ENCODE peak calls at places on chromosomes 6 and 20, in nine cellular contexts. One of them, this sample, is unnamed.

GRCh38 chr20:22058746-22059145 is 353.3 kb downstream of the PAX1 start:
- DNase-seq in AG04449: no peak
- DNase-seq in IMR-90: no peak
- DNase-seq in AG10803: no peak
- DNase-seq in A549: no peak
- DNase-seq in fibroblast of villous mesenchyme: no peak
- DNase-seq in right lobe of liver: no peak
- DNase-seq in cardiac muscle cell: no peak
- DNase-seq in foreskin fibroblast: no peak
- DNase-seq in this sample: no peak

GRCh38 chr6:89023591-89024441 is 56.7 kb upstream of the PNRC1 start:
- DNase-seq in AG04449: no peak
- DNase-seq in IMR-90: no peak
- DNase-seq in AG10803: no peak
- DNase-seq in A549: no peak
- DNase-seq in fibroblast of villous mesenchyme: peak
- DNase-seq in right lobe of liver: no peak
- DNase-seq in cardiac muscle cell: peak
- DNase-seq in foreskin fibroblast: peak
- DNase-seq in this sample: no peak

GRCh38 chr20:59385461-59385860 is 85.0 kb downstream of the EDN3 start:
- DNase-seq in AG04449: no peak
- DNase-seq in IMR-90: no peak
- DNase-seq in AG10803: no peak
- DNase-seq in A549: peak
- DNase-seq in fibroblast of villous mesenchyme: no peak
- DNase-seq in right lobe of liver: no peak
- DNase-seq in cardiac muscle cell: no peak
- DNase-seq in foreskin fibroblast: no peak
- DNase-seq in this sample: no peak

GRCh38 chr6:149903938-149904611 is 6.2 kb upstream of the RAET1E start:
- DNase-seq in AG04449: no peak
- DNase-seq in IMR-90: no peak
- DNase-seq in AG10803: no peak
- DNase-seq in A549: no peak
- DNase-seq in fibroblast of villous mesenchyme: no peak
- DNase-seq in right lobe of liver: no peak
- DNase-seq in cardiac muscle cell: no peak
- DNase-seq in foreskin fibroblast: no peak
- DNase-seq in this sample: peak

GRCh38 chr6:90202156-90202555 is 94.5 kb downstream of the BACH2 start:
- DNase-seq in AG04449: no peak
- DNase-seq in IMR-90: no peak
- DNase-seq in AG10803: no peak
- DNase-seq in A549: no peak
- DNase-seq in fibroblast of villous mesenchyme: no peak
- DNase-seq in right lobe of liver: no peak
- DNase-seq in cardiac muscle cell: no peak
- DNase-seq in foreskin fibroblast: no peak
- DNase-seq in this sample: no peak

GRCh38 chr20:8579060-8579459 is 447.0 kb downstream of the PLCB1 start:
- DNase-seq in AG04449: no peak
- DNase-seq in IMR-90: no peak
- DNase-seq in AG10803: peak
- DNase-seq in A549: no peak
- DNase-seq in fibroblast of villous mesenchyme: no peak
- DNase-seq in right lobe of liver: no peak
- DNase-seq in cardiac muscle cell: no peak
- DNase-seq in foreskin fibroblast: no peak
- DNase-seq in this sample: no peak

GRCh38 chr20:10322073-10323012 is 103.7 kb downstream of the SNAP25 start:
- DNase-seq in AG04449: no peak
- DNase-seq in IMR-90: no peak
- DNase-seq in AG10803: no peak
- DNase-seq in A549: no peak
- DNase-seq in fibroblast of villous mesenchyme: peak
- DNase-seq in right lobe of liver: no peak
- DNase-seq in cardiac muscle cell: peak
- DNase-seq in foreskin fibroblast: no peak
- DNase-seq in this sample: no peak

GRCh38 chr6:38180586-38180985 is 361.1 kb downstream of the ZFAND3 start:
- DNase-seq in AG04449: no peak
- DNase-seq in IMR-90: no peak
- DNase-seq in AG10803: no peak
- DNase-seq in A549: no peak
- DNase-seq in fibroblast of villous mesenchyme: no peak
- DNase-seq in right lobe of liver: no peak
- DNase-seq in cardiac muscle cell: no peak
- DNase-seq in foreskin fibroblast: no peak
- DNase-seq in this sample: no peak

GRCh38 chr20:47677314-47678129 is 107.8 kb downstream of the SULF2 start:
- DNase-seq in AG04449: no peak
- DNase-seq in IMR-90: peak
- DNase-seq in AG10803: no peak
- DNase-seq in A549: peak
- DNase-seq in fibroblast of villous mesenchyme: peak
- DNase-seq in right lobe of liver: peak
- DNase-seq in cardiac muscle cell: peak
- DNase-seq in foreskin fibroblast: no peak
- DNase-seq in this sample: no peak

GRCh38 chr20:58995461-58996225 is 11.4 kb downstream of the CTSZ start:
- DNase-seq in AG04449: no peak
- DNase-seq in IMR-90: no peak
- DNase-seq in AG10803: no peak
- DNase-seq in A549: peak
- DNase-seq in fibroblast of villous mesenchyme: no peak
- DNase-seq in right lobe of liver: no peak
- DNase-seq in cardiac muscle cell: no peak
- DNase-seq in foreskin fibroblast: no peak
- DNase-seq in this sample: no peak

GRCh38 chr6:26576929-26577719 is 19.6 kb upstream of the ABT1 start:
- DNase-seq in AG04449: no peak
- DNase-seq in IMR-90: peak
- DNase-seq in AG10803: peak
- DNase-seq in A549: peak
- DNase-seq in fibroblast of villous mesenchyme: peak
- DNase-seq in right lobe of liver: no peak
- DNase-seq in cardiac muscle cell: peak
- DNase-seq in foreskin fibroblast: peak
- DNase-seq in this sample: no peak

GRCh38 chr6:29850011-29850553 is 22.5 kb downstream of the HLA-G start:
- DNase-seq in AG04449: no peak
- DNase-seq in IMR-90: no peak
- DNase-seq in AG10803: no peak
- DNase-seq in A549: no peak
- DNase-seq in fibroblast of villous mesenchyme: peak
- DNase-seq in right lobe of liver: no peak
- DNase-seq in cardiac muscle cell: no peak
- DNase-seq in foreskin fibroblast: peak
- DNase-seq in this sample: no peak

GRCh38 chr20:36758276-36758675 is 12.4 kb upstream of the NDRG3 start:
- DNase-seq in AG04449: no peak
- DNase-seq in IMR-90: no peak
- DNase-seq in AG10803: no peak
- DNase-seq in A549: no peak
- DNase-seq in fibroblast of villous mesenchyme: no peak
- DNase-seq in right lobe of liver: no peak
- DNase-seq in cardiac muscle cell: no peak
- DNase-seq in foreskin fibroblast: no peak
- DNase-seq in this sample: no peak

GRCh38 chr6:170210651-170211403 is 80.1 kb downstream of the DLL1 start:
- DNase-seq in AG04449: no peak
- DNase-seq in IMR-90: no peak
- DNase-seq in AG10803: no peak
- DNase-seq in A549: no peak
- DNase-seq in fibroblast of villous mesenchyme: no peak
- DNase-seq in right lobe of liver: no peak
- DNase-seq in cardiac muscle cell: no peak
- DNase-seq in foreskin fibroblast: no peak
- DNase-seq in this sample: no peak

GRCh38 chr6:126947070-126947469 is 171.4 kb upstream of the RSPO3 start:
- DNase-seq in AG04449: no peak
- DNase-seq in IMR-90: peak
- DNase-seq in AG10803: peak
- DNase-seq in A549: no peak
- DNase-seq in fibroblast of villous mesenchyme: peak
- DNase-seq in right lobe of liver: no peak
- DNase-seq in cardiac muscle cell: no peak
- DNase-seq in foreskin fibroblast: peak
- DNase-seq in this sample: peak

GRCh38 chr6:85321926-85322325 is 128.0 kb upstream of the NT5E start:
- DNase-seq in AG04449: no peak
- DNase-seq in IMR-90: no peak
- DNase-seq in AG10803: no peak
- DNase-seq in A549: no peak
- DNase-seq in fibroblast of villous mesenchyme: no peak
- DNase-seq in right lobe of liver: no peak
- DNase-seq in cardiac muscle cell: no peak
- DNase-seq in foreskin fibroblast: no peak
- DNase-seq in this sample: no peak

GRCh38 chr6:153436346-153436745 is 305.3 kb upstream of the RGS17 start:
- DNase-seq in AG04449: no peak
- DNase-seq in IMR-90: no peak
- DNase-seq in AG10803: no peak
- DNase-seq in A549: no peak
- DNase-seq in fibroblast of villous mesenchyme: no peak
- DNase-seq in right lobe of liver: no peak
- DNase-seq in cardiac muscle cell: no peak
- DNase-seq in foreskin fibroblast: no peak
- DNase-seq in this sample: no peak

GRCh38 chr20:37868998-37869861 is 33.7 kb upstream of the VSTM2L start:
- DNase-seq in AG04449: no peak
- DNase-seq in IMR-90: no peak
- DNase-seq in AG10803: no peak
- DNase-seq in A549: no peak
- DNase-seq in fibroblast of villous mesenchyme: no peak
- DNase-seq in right lobe of liver: no peak
- DNase-seq in cardiac muscle cell: no peak
- DNase-seq in foreskin fibroblast: no peak
- DNase-seq in this sample: no peak

DNA sequence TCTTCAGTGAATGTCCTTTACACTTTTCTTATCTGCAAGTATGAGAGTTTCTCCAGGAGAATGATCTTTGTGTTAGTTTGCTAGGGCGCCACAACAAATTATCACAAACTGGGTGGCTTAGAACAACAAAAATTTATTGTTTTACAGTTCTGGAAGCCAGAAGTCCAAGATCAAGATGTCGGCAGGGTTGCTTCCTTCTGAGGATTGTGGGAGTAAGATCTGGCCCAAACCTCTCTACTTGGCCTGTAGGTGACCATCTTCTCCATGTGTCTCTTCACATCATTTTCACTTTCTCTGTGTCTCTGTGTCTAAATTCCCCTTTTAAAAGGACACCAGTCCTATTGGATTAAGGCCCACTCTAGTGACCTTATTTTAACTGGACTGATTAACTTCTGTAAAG is 103.0 kb downstream of the ADTRP start:
- DNase-seq in AG04449: no peak
- DNase-seq in IMR-90: no peak
- DNase-seq in AG10803: no peak
- DNase-seq in A549: no peak
- DNase-seq in fibroblast of villous mesenchyme: no peak
- DNase-seq in right lobe of liver: no peak
- DNase-seq in cardiac muscle cell: peak
- DNase-seq in foreskin fibroblast: no peak
- DNase-seq in this sample: no peak
- TF ChIP-seq CTCF in AG04449: no peak
- TF ChIP-seq CTCF in IMR-90: peak
- TF ChIP-seq CTCF in AG10803: no peak
- TF ChIP-seq CTCF in A549: no peak
- TF ChIP-seq CTCF in fibroblast of villous mesenchyme: no peak
- TF ChIP-seq CTCF in right lobe of liver: no peak
- TF ChIP-seq CTCF in cardiac muscle cell: peak
- TF ChIP-seq CTCF in foreskin fibroblast: peak
- TF ChIP-seq CTCF in this sample: no peak

GRCh38 chr6:114343782-114344144 is 940 bp upstream of the HS3ST5 start:
- DNase-seq in AG04449: no peak
- DNase-seq in IMR-90: no peak
- DNase-seq in AG10803: no peak
- DNase-seq in A549: no peak
- DNase-seq in fibroblast of villous mesenchyme: no peak
- DNase-seq in right lobe of liver: no peak
- DNase-seq in cardiac muscle cell: no peak
- DNase-seq in foreskin fibroblast: no peak
- DNase-seq in this sample: no peak

GRCh38 chr6:114342086-114342825 is 567 bp downstream of the HS3ST5 start:
- DNase-seq in AG04449: no peak
- DNase-seq in IMR-90: no peak
- DNase-seq in AG10803: no peak
- DNase-seq in A549: peak
- DNase-seq in fibroblast of villous mesenchyme: no peak
- DNase-seq in right lobe of liver: peak
- DNase-seq in cardiac muscle cell: peak
- DNase-seq in foreskin fibroblast: no peak
- DNase-seq in this sample: peak

GRCh38 chr6:114344216-114344970 is 1.6 kb upstream of the HS3ST5 start:
- DNase-seq in AG04449: no peak
- DNase-seq in IMR-90: no peak
- DNase-seq in AG10803: no peak
- DNase-seq in A549: no peak
- DNase-seq in fibroblast of villous mesenchyme: no peak
- DNase-seq in right lobe of liver: no peak
- DNase-seq in cardiac muscle cell: no peak
- DNase-seq in foreskin fibroblast: no peak
- DNase-seq in this sample: no peak

GRCh38 chr6:114342826-114343781 is at the start of gene HS3ST5:
- DNase-seq in AG04449: no peak
- DNase-seq in IMR-90: peak
- DNase-seq in AG10803: no peak
- DNase-seq in A549: peak
- DNase-seq in fibroblast of villous mesenchyme: no peak
- DNase-seq in right lobe of liver: peak
- DNase-seq in cardiac muscle cell: peak
- DNase-seq in foreskin fibroblast: no peak
- DNase-seq in this sample: no peak

GRCh38 chr6:114339706-114340105 is 3.1 kb downstream of the HS3ST5 start:
- DNase-seq in AG04449: no peak
- DNase-seq in IMR-90: peak
- DNase-seq in AG10803: no peak
- DNase-seq in A549: no peak
- DNase-seq in fibroblast of villous mesenchyme: peak
- DNase-seq in right lobe of liver: no peak
- DNase-seq in cardiac muscle cell: no peak
- DNase-seq in foreskin fibroblast: no peak
- DNase-seq in this sample: no peak
- H3K4me3 ChIP-seq in AG04449: no peak
- H3K4me3 ChIP-seq in IMR-90: no peak
- H3K4me3 ChIP-seq in AG10803: no peak
- H3K4me3 ChIP-seq in A549: no peak
- H3K4me3 ChIP-seq in fibroblast of villous mesenchyme: no peak
- H3K4me3 ChIP-seq in right lobe of liver: no peak
- H3K4me3 ChIP-seq in cardiac muscle cell: peak
- H3K4me3 ChIP-seq in foreskin fibroblast: no peak
- H3K4me3 ChIP-seq in this sample: no peak

GRCh38 chr20:41357424-41358163 is 9.0 kb downstream of the EMILIN3 start:
- DNase-seq in AG04449: no peak
- DNase-seq in IMR-90: no peak
- DNase-seq in AG10803: no peak
- DNase-seq in A549: no peak
- DNase-seq in fibroblast of villous mesenchyme: no peak
- DNase-seq in right lobe of liver: no peak
- DNase-seq in cardiac muscle cell: no peak
- DNase-seq in foreskin fibroblast: no peak
- DNase-seq in this sample: no peak
- TF ChIP-seq CTCF in AG04449: no peak
- TF ChIP-seq CTCF in IMR-90: no peak
- TF ChIP-seq CTCF in AG10803: no peak
- TF ChIP-seq CTCF in A549: no peak
- TF ChIP-seq CTCF in fibroblast of villous mesenchyme: no peak
- TF ChIP-seq CTCF in right lobe of liver: no peak
- TF ChIP-seq CTCF in cardiac muscle cell: no peak
- TF ChIP-seq CTCF in foreskin fibroblast: no peak
- TF ChIP-seq CTCF in this sample: no peak

GRCh38 chr6:137414599-137414998 is 79.6 kb downstream of the OLIG3 start:
- DNase-seq in AG04449: no peak
- DNase-seq in IMR-90: no peak
- DNase-seq in AG10803: no peak
- DNase-seq in A549: no peak
- DNase-seq in fibroblast of villous mesenchyme: no peak
- DNase-seq in right lobe of liver: peak
- DNase-seq in cardiac muscle cell: no peak
- DNase-seq in foreskin fibroblast: no peak
- DNase-seq in this sample: no peak
- H3K4me3 ChIP-seq in AG04449: no peak
- H3K4me3 ChIP-seq in IMR-90: no peak
- H3K4me3 ChIP-seq in AG10803: no peak
- H3K4me3 ChIP-seq in A549: no peak
- H3K4me3 ChIP-seq in fibroblast of villous mesenchyme: no peak
- H3K4me3 ChIP-seq in right lobe of liver: peak
- H3K4me3 ChIP-seq in cardiac muscle cell: no peak
- H3K4me3 ChIP-seq in foreskin fibroblast: peak
- H3K4me3 ChIP-seq in this sample: no peak

This sample was measured in lower leg skin.